ENCODE peak calls at places on chromosome 19, in seven cellular contexts. C is fibroblast of the aortic adventitia, M is astrocyte of the cerebellum, A is nephron progenitor cell, N is AG10803, Z is heart left ventricle, S is psoas muscle. E is an unnamed sample.

GRCh38 chr19:8592231-8593009 is 15.2 kb upstream of the MYO1F start:
- DNase-seq in Z (peak), M (peak), C (peak), A (peak), S (peak), N (peak), E (peak)

GRCh38 chr19:33401683-33402420 is 28.3 kb downstream of the CEBPG start:
- DNase-seq in N (no peak), C (no peak), S (peak), Z (no peak), A (peak), M (no peak), E (no peak)

GRCh38 chr19:3670796-3671679 is 29.2 kb downstream of the PIP5K1C start:
- DNase-seq in C (peak), A (no peak), S (peak), M (no peak), Z (peak), N (peak), E (peak)

GRCh38 chr19:34480971-34481821 is at the start of gene WTIP:
- DNase-seq in A (peak), N (peak), C (peak), Z (peak), M (peak), S (peak), E (peak)

GRCh38 chr19:35135389-35135909 is 590 bp upstream of the LGI4 start:
- DNase-seq in N (peak), M (peak), C (peak), S (peak), A (peak), Z (peak), E (no peak)

GRCh38 chr19:41876847-41877489 is at the start of gene CD79A:
- DNase-seq in N (no peak), Z (no peak), M (no peak), S (peak), C (no peak), A (no peak), E (no peak)

GRCh38 chr19:27901078-27901477 is 1311.9 kb downstream of the UQCRFS1 start:
- DNase-seq in M (no peak), C (no peak), S (no peak), N (no peak), Z (no peak), A (no peak), E (no peak)

GRCh38 chr19:4547303-4548237 is 7.7 kb upstream of the LRG1 start:
- DNase-seq in A (no peak), N (no peak), M (no peak), C (no peak), Z (no peak), S (no peak), E (no peak)

GRCh38 chr19:18746393-18747167 is 44.5 kb downstream of the COMP start:
- DNase-seq in S (no peak), M (no peak), N (no peak), A (peak), Z (no peak), C (no peak), E (no peak)

GRCh38 chr19:51798958-51799310 is 4.0 kb downstream of the FPR3 start:
- DNase-seq in N (no peak), S (peak), A (no peak), Z (peak), C (no peak), M (no peak), E (no peak)

GRCh38 chr19:48308695-48309586 is 16.4 kb upstream of the EMP3 start:
- DNase-seq in S (no peak), A (no peak), N (no peak), Z (no peak), M (no peak), C (no peak), E (no peak)

GRCh38 chr19:4471400-4472173 is 510 bp upstream of the HDGFL2 start:
- DNase-seq in S (peak), M (peak), Z (peak), C (peak), N (peak), A (peak), E (peak)

GRCh38 chr19:33391631-33392249 is 18.2 kb downstream of the CEBPG start:
- DNase-seq in M (no peak), C (no peak), A (no peak), N (no peak), Z (no peak), S (no peak), E (no peak)

GRCh38 chr19:51513968-51514367 is 12.4 kb upstream of the SIGLEC12 start:
- DNase-seq in S (no peak), Z (no peak), C (no peak), A (no peak), M (no peak), N (no peak), E (no peak)

GRCh38 chr19:5090780-5091575 is 122.1 kb downstream of the KDM4B start:
- DNase-seq in C (peak), M (no peak), Z (peak), A (peak), S (no peak), N (peak), E (no peak)

GRCh38 chr19:56107626-56108351 is 13.3 kb downstream of the ZNF787 start:
- DNase-seq in S (no peak), M (no peak), A (no peak), N (no peak), C (no peak), Z (no peak), E (no peak)

GRCh38 chr19:4044927-4045557 is 21.7 kb downstream of the ZBTB7A start:
- DNase-seq in C (no peak), A (peak), Z (no peak), S (no peak), M (no peak), N (no peak), E (no peak)

GRCh38 chr19:3389876-3390361 is 23.5 kb downstream of the NFIC start:
- DNase-seq in S (peak), N (peak), C (no peak), M (no peak), Z (no peak), A (peak), E (no peak)

GRCh38 chr19:792361-792885 is 4.8 kb upstream of the PTBP1 start:
- DNase-seq in M (no peak), N (no peak), S (no peak), A (no peak), Z (no peak), C (no peak), E (no peak)

GRCh38 chr19:38145627-38146026 is 78.4 kb downstream of the DPF1 start:
- DNase-seq in M (no peak), N (peak), S (no peak), C (peak), Z (no peak), A (no peak), E (no peak)

GRCh38 chr19:397941-398706 is 10.8 kb downstream of the C2CD4C start:
- DNase-seq in S (no peak), A (no peak), Z (no peak), M (no peak), C (no peak), N (no peak), E (no peak)

GRCh38 chr19:33795370-33796163 is 1.1 kb upstream of the KCTD15 start:
- DNase-seq in M (peak), S (peak), Z (peak), N (peak), A (peak), C (peak), E (peak)

GRCh38 chr19:3401004-3401768 is 34.8 kb downstream of the NFIC start:
- DNase-seq in N (no peak), Z (no peak), A (no peak), M (no peak), C (no peak), S (peak), E (no peak)

GRCh38 chr19:39497850-39498261 is 891 bp upstream of the DLL3 start:
- DNase-seq in S (no peak), Z (no peak), M (no peak), C (peak), A (peak), N (no peak), E (no peak)

GRCh38 chr19:51391073-51391611 is 751 bp upstream of the C19orf84 start:
- DNase-seq in S (no peak), N (no peak), C (no peak), Z (no peak), M (no peak), A (no peak), E (no peak)

GRCh38 chr19:55383789-55384575 is at the start of gene TMEM238:
- DNase-seq in C (peak), S (peak), N (peak), Z (peak), M (no peak), A (peak), E (no peak)

GRCh38 chr19:7515471-7516226 is at the start of gene ZNF358:
- DNase-seq in C (peak), S (peak), N (peak), M (no peak), A (peak), Z (peak), E (peak)

GRCh38 chr19:55099557-55100506 is 17.6 kb downstream of the PPP1R12C start:
- DNase-seq in N (no peak), Z (peak), M (no peak), C (no peak), A (peak), S (peak), E (no peak)

GRCh38 chr19:32324631-32325215 is 20.7 kb upstream of the ZNF507 start:
- DNase-seq in C (peak), N (no peak), Z (no peak), M (no peak), S (no peak), A (no peak), E (no peak)

GRCh38 chr19:29851769-29852521 is 40.2 kb downstream of the CCNE1 start:
- DNase-seq in A (no peak), C (no peak), N (no peak), S (peak), Z (no peak), M (no peak), E (no peak)

GRCh38 chr19:3055741-3056453 is 6.4 kb downstream of the TLE5 start:
- DNase-seq in S (peak), A (no peak), Z (no peak), C (no peak), M (no peak), N (no peak), E (no peak)

GRCh38 chr19:35023428-35023827 is 6.8 kb upstream of the SCN1B start:
- DNase-seq in Z (no peak), A (no peak), C (no peak), N (no peak), S (no peak), M (no peak), E (no peak)

GRCh38 chr19:44737238-44738160 is 11.0 kb upstream of the BCL3 start:
- DNase-seq in A (no peak), N (peak), Z (no peak), S (no peak), C (peak), M (peak), E (no peak)
- TF ChIP-seq CTCF in A (no peak), N (no peak), Z (no peak), S (no peak), C (no peak), M (no peak), E (no peak)

DNA sequence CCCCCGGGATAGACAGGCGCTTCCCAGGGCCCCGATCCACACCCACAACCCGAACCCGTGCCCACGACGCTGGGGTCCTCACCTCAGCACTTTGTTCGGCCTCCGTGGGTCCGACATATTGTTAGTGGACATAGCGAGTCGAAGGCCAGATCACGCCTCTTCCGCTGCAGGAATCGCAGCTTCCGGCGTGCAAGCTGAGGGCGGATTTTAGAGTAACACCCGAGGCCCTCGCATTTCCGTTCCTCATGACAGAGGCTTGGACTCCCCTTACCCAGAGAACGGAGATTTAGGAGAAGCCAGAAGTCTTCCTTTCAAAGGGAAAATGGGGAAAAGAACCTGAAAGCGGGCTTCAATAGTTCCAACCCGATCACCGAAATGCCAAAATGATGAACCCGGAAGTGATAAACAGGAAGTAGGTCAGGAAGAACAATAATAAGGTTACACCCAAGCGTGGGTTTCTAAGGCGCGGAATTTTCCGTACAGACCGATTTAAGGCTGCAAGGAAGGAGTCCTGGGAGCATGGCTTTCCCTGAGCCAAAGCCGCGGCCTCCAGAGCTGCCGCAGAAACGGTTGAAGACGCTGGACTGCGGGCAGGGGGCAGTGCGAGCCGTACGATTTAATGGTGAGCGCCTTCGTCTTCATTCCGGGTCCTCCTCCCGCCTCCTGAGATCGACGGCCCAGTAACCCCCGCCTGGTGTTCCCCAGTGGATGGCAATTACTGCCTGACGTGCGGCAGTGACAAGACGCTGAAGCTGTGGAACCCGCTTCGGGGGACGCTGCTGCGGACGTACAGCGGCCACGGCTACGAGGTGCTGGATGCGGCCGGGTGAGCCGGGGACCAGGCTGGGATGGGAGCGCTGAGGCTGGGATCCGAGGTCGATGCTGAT is 2.9 kb downstream of the WDR83 start:
- DNase-seq in Z (peak), C (peak), N (peak), A (peak), M (peak), S (peak), E (peak)
- TF ChIP-seq CTCF in Z (no peak), C (no peak), N (no peak), A (no peak), M (no peak), S (no peak), E (no peak)

GRCh38 chr19:15479391-15480345 is at the start of gene PGLYRP2:
- DNase-seq in N (no peak), Z (no peak), M (no peak), S (peak), A (no peak), C (no peak), E (no peak)
- TF ChIP-seq CTCF in N (no peak), Z (peak), M (no peak), S (no peak), A (no peak), C (peak), E (no peak)

GRCh38 chr19:2047449-2048103 is 3.5 kb downstream of the MKNK2 start:
- DNase-seq in N (peak), Z (peak), M (no peak), A (no peak), S (peak), C (no peak), E (no peak)

GRCh38 chr19:2045501-2046045 is 5.5 kb downstream of the MKNK2 start:
- DNase-seq in N (no peak), S (peak), Z (no peak), A (no peak), C (no peak), M (no peak), E (no peak)

GRCh38 chr19:2046046-2046907 is 4.8 kb downstream of the MKNK2 start:
- DNase-seq in A (no peak), Z (no peak), C (no peak), S (peak), M (no peak), N (no peak), E (no peak)

GRCh38 chr19:2048104-2048958 is 2.7 kb downstream of the MKNK2 start:
- DNase-seq in S (peak), Z (no peak), A (no peak), N (no peak), M (no peak), C (no peak), E (no peak)

GRCh38 chr19:2047076-2047448 is 4.0 kb downstream of the MKNK2 start:
- DNase-seq in M (no peak), Z (no peak), S (no peak), C (no peak), A (no peak), N (no peak), E (no peak)
- TF ChIP-seq CTCF in M (no peak), Z (no peak), S (no peak), C (no peak), A (no peak), N (no peak), E (no peak)

DNA sequence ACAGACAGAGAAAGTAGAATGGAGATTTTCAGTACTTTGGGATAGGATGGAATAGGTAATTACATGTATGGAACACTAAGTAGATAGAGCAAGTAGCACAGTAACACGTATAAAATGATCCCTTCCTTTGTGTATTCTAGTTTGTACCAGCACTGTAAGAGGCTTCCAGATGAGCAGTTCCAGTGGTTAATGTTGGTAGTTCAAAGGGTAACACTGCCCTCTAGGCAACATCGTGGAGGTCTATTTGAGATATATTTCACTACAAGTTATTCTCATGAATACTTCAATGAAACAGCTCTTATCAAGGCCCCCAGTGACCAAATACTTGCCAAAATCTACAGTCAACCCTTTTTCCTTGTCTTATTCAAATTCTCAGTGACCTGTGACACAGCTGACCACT is 13.5 kb upstream of the ZNF563 start:
- DNase-seq in S (no peak), N (no peak), A (no peak), Z (no peak), C (no peak), M (no peak), E (no peak)
- TF ChIP-seq CTCF in S (no peak), N (no peak), A (no peak), Z (no peak), C (no peak), M (no peak), E (no peak)

GRCh38 chr19:10335149-10336053 is 2.1 kb upstream of the RAVER1 start:
- DNase-seq in S (no peak), N (no peak), A (peak), Z (peak), C (no peak), M (no peak), E (no peak)

GRCh38 chr19:10332158-10332964 is 968 bp downstream of the RAVER1 start:
- DNase-seq in S (no peak), Z (no peak), C (no peak), A (no peak), M (no peak), N (no peak), E (no peak)

GRCh38 chr19:10332965-10333757 is at the start of gene RAVER1:
- DNase-seq in S (peak), C (peak), M (peak), Z (peak), N (peak), A (peak), E (peak)

GRCh38 chr19:10333758-10334339 is 520 bp upstream of the RAVER1 start:
- DNase-seq in N (no peak), S (no peak), M (no peak), A (peak), C (peak), Z (no peak), E (no peak)

GRCh38 chr19:10334340-10335148 is 1.2 kb upstream of the RAVER1 start:
- DNase-seq in Z (peak), M (peak), N (peak), C (peak), A (peak), S (peak), E (peak)
- TF ChIP-seq CTCF in Z (no peak), M (no peak), N (peak), C (peak), A (no peak), S (no peak), E (peak)

GRCh38 chr19:40701758-40702157 is 11.3 kb upstream of the NUMBL start:
- DNase-seq in A (no peak), Z (no peak), S (no peak), C (no peak), M (no peak), N (no peak), E (no peak)

GRCh38 chr19:40700083-40700482 is 9.6 kb upstream of the NUMBL start:
- DNase-seq in Z (no peak), C (no peak), A (no peak), M (no peak), N (no peak), S (no peak), E (no peak)

GRCh38 chr19:40704491-40705361 is 12.0 kb downstream of the COQ8B start:
- DNase-seq in S (no peak), C (no peak), M (no peak), Z (no peak), N (no peak), A (no peak), E (no peak)

GRCh38 chr19:40703029-40703755 is 12.7 kb upstream of the NUMBL start:
- DNase-seq in A (no peak), N (no peak), C (no peak), Z (no peak), S (no peak), M (no peak), E (no peak)

GRCh38 chr19:40702337-40703012 is 12.0 kb upstream of the NUMBL start:
- DNase-seq in A (peak), S (no peak), N (peak), Z (peak), C (peak), M (no peak), E (no peak)
- TF ChIP-seq CTCF in A (peak), S (no peak), N (peak), Z (peak), C (peak), M (peak), E (peak)

DNA sequence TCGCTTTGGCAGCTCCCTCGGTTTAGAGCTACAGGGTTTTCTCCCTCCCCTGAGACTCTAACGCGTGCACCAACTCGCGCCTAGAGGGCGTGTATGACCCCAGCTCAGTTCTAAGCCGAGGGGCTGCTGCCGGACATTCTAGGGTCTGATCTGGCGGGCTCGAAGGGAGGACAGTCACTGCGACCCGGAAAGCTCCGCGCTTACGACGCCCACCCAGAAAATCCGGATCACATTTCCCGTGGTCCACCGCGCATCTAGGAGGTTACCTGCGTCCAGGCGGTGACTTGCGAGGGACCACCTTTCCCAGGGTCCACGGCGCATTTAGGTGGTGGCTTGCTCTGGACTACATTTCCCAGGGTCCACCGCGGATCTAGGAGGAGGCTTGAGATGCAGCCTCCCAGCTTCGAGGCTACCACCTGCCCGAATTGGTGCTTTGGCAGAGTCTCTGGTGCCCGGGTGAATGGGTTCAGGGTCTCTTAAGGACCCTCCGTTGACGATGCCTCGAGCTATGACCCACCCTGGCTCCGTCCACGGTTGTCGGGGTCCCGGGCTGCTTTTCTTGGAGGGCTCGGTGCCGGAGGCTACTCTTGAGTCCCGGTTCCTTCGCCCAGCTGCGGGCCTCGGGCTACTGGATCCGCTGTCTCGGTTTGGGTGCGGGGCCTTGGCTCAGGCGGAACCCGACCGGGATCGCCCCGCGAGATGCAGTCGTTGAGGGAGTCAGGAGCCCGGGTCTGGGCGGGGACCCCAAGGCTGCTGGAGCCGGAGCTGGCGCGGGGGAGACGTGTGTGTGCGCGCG is 30.5 kb downstream of the ZNF146 start:
- DNase-seq in S (no peak), M (no peak), A (peak), Z (no peak), N (no peak), C (no peak), E (no peak)
- TF ChIP-seq CTCF in S (no peak), M (peak), A (no peak), Z (no peak), N (no peak), C (no peak), E (no peak)